ENCODE peak calls at places on chromosome 3, in five cellular contexts. One of them, this sample, is unnamed.

GRCh38 chr3:105758451-105758850 is 110.4 kb downstream of the CBLB start:
- DNase-seq in nephron progenitor cell: no peak
- DNase-seq in sciatic nerve: no peak
- DNase-seq in neuronal stem cell: no peak
- DNase-seq in stimulated activated CD8-positive, alpha-beta memory T cell treated with anti-CD3 and anti-CD28 coated beads, Interleukin-2, amount 100 ng/mL, for 1 hour: no peak
- DNase-seq in this sample: no peak

GRCh38 chr3:99425930-99426329 is 212.5 kb upstream of the COL8A1 start:
- DNase-seq in nephron progenitor cell: no peak
- DNase-seq in sciatic nerve: no peak
- DNase-seq in neuronal stem cell: no peak
- DNase-seq in stimulated activated CD8-positive, alpha-beta memory T cell treated with anti-CD3 and anti-CD28 coated beads, Interleukin-2, amount 100 ng/mL, for 1 hour: no peak
- DNase-seq in this sample: no peak

GRCh38 chr3:138078901-138079344 is 36.5 kb downstream of the DZIP1L start:
- DNase-seq in nephron progenitor cell: no peak
- DNase-seq in sciatic nerve: no peak
- DNase-seq in neuronal stem cell: no peak
- DNase-seq in stimulated activated CD8-positive, alpha-beta memory T cell treated with anti-CD3 and anti-CD28 coated beads, Interleukin-2, amount 100 ng/mL, for 1 hour: no peak
- DNase-seq in this sample: peak; percentile 94

GRCh38 chr3:48236531-48236930 is 4.4 kb upstream of the ZNF589 start:
- DNase-seq in nephron progenitor cell: no peak
- DNase-seq in sciatic nerve: no peak
- DNase-seq in neuronal stem cell: no peak
- DNase-seq in stimulated activated CD8-positive, alpha-beta memory T cell treated with anti-CD3 and anti-CD28 coated beads, Interleukin-2, amount 100 ng/mL, for 1 hour: no peak
- DNase-seq in this sample: no peak

GRCh38 chr3:193836918-193837317 is 243.9 kb downstream of the OPA1 start:
- DNase-seq in nephron progenitor cell: no peak
- DNase-seq in sciatic nerve: no peak
- DNase-seq in neuronal stem cell: no peak
- DNase-seq in stimulated activated CD8-positive, alpha-beta memory T cell treated with anti-CD3 and anti-CD28 coated beads, Interleukin-2, amount 100 ng/mL, for 1 hour: no peak
- DNase-seq in this sample: no peak

GRCh38 chr3:101898752-101899169 is 49.4 kb downstream of the NFKBIZ start:
- DNase-seq in nephron progenitor cell: no peak
- DNase-seq in sciatic nerve: no peak
- DNase-seq in neuronal stem cell: no peak
- DNase-seq in stimulated activated CD8-positive, alpha-beta memory T cell treated with anti-CD3 and anti-CD28 coated beads, Interleukin-2, amount 100 ng/mL, for 1 hour: no peak
- DNase-seq in this sample: no peak

GRCh38 chr3:62601238-62601856 is 228.0 kb upstream of the FEZF2 start:
- DNase-seq in nephron progenitor cell: no peak
- DNase-seq in sciatic nerve: no peak
- DNase-seq in neuronal stem cell: no peak
- DNase-seq in stimulated activated CD8-positive, alpha-beta memory T cell treated with anti-CD3 and anti-CD28 coated beads, Interleukin-2, amount 100 ng/mL, for 1 hour: no peak
- DNase-seq in this sample: no peak

GRCh38 chr3:105553851-105554250 is 187.1 kb downstream of the ALCAM start:
- DNase-seq in nephron progenitor cell: no peak
- DNase-seq in sciatic nerve: no peak
- DNase-seq in neuronal stem cell: no peak
- DNase-seq in stimulated activated CD8-positive, alpha-beta memory T cell treated with anti-CD3 and anti-CD28 coated beads, Interleukin-2, amount 100 ng/mL, for 1 hour: no peak
- DNase-seq in this sample: no peak

GRCh38 chr3:38454179-38454883 is 641 bp downstream of the ACVR2B start:
- DNase-seq in nephron progenitor cell: peak; percentile 60
- DNase-seq in sciatic nerve: no peak
- DNase-seq in neuronal stem cell: peak; percentile 40
- DNase-seq in stimulated activated CD8-positive, alpha-beta memory T cell treated with anti-CD3 and anti-CD28 coated beads, Interleukin-2, amount 100 ng/mL, for 1 hour: no peak
- DNase-seq in this sample: peak; percentile 37

GRCh38 chr3:129984124-129984523 is 9.6 kb downstream of the TRH start:
- DNase-seq in nephron progenitor cell: no peak
- DNase-seq in sciatic nerve: no peak
- DNase-seq in neuronal stem cell: no peak
- DNase-seq in stimulated activated CD8-positive, alpha-beta memory T cell treated with anti-CD3 and anti-CD28 coated beads, Interleukin-2, amount 100 ng/mL, for 1 hour: no peak
- DNase-seq in this sample: peak; percentile 44

GRCh38 chr3:183489455-183490210 is 61.2 kb upstream of the MCF2L2 start:
- DNase-seq in nephron progenitor cell: no peak
- DNase-seq in sciatic nerve: no peak
- DNase-seq in neuronal stem cell: no peak
- DNase-seq in stimulated activated CD8-positive, alpha-beta memory T cell treated with anti-CD3 and anti-CD28 coated beads, Interleukin-2, amount 100 ng/mL, for 1 hour: no peak
- DNase-seq in this sample: no peak

GRCh38 chr3:180679178-180680096 is at the start of gene CCDC39:
- DNase-seq in nephron progenitor cell: peak; percentile 91
- DNase-seq in sciatic nerve: peak; percentile 80
- DNase-seq in neuronal stem cell: peak; percentile 84
- DNase-seq in stimulated activated CD8-positive, alpha-beta memory T cell treated with anti-CD3 and anti-CD28 coated beads, Interleukin-2, amount 100 ng/mL, for 1 hour: peak; percentile 33
- DNase-seq in this sample: peak; percentile 66

GRCh38 chr3:14452676-14453367 is 50.4 kb downstream of the SLC6A6 start:
- DNase-seq in nephron progenitor cell: no peak
- DNase-seq in sciatic nerve: peak; percentile 93
- DNase-seq in neuronal stem cell: no peak
- DNase-seq in stimulated activated CD8-positive, alpha-beta memory T cell treated with anti-CD3 and anti-CD28 coated beads, Interleukin-2, amount 100 ng/mL, for 1 hour: no peak
- DNase-seq in this sample: no peak

GRCh38 chr3:79361748-79362378 is 405.9 kb downstream of the ROBO1 start:
- DNase-seq in nephron progenitor cell: peak; percentile 16
- DNase-seq in sciatic nerve: no peak
- DNase-seq in neuronal stem cell: peak; percentile 21
- DNase-seq in stimulated activated CD8-positive, alpha-beta memory T cell treated with anti-CD3 and anti-CD28 coated beads, Interleukin-2, amount 100 ng/mL, for 1 hour: no peak
- DNase-seq in this sample: peak; percentile 67

GRCh38 chr3:50146316-50146901 is 8.7 kb upstream of the SEMA3F start:
- DNase-seq in nephron progenitor cell: no peak
- DNase-seq in sciatic nerve: no peak
- DNase-seq in neuronal stem cell: no peak
- DNase-seq in stimulated activated CD8-positive, alpha-beta memory T cell treated with anti-CD3 and anti-CD28 coated beads, Interleukin-2, amount 100 ng/mL, for 1 hour: no peak
- DNase-seq in this sample: no peak

GRCh38 chr3:145490088-145491055 is 670.6 kb downstream of the PLOD2 start:
- DNase-seq in nephron progenitor cell: peak; percentile 3
- DNase-seq in sciatic nerve: no peak
- DNase-seq in neuronal stem cell: no peak
- DNase-seq in stimulated activated CD8-positive, alpha-beta memory T cell treated with anti-CD3 and anti-CD28 coated beads, Interleukin-2, amount 100 ng/mL, for 1 hour: no peak
- DNase-seq in this sample: no peak

GRCh38 chr3:140265269-140265668 is 330.3 kb downstream of the CLSTN2 start:
- DNase-seq in nephron progenitor cell: no peak
- DNase-seq in sciatic nerve: no peak
- DNase-seq in neuronal stem cell: no peak
- DNase-seq in stimulated activated CD8-positive, alpha-beta memory T cell treated with anti-CD3 and anti-CD28 coated beads, Interleukin-2, amount 100 ng/mL, for 1 hour: no peak
- DNase-seq in this sample: peak; percentile 30

GRCh38 chr3:195886181-195887141 is 21.9 kb downstream of the TNK2 start:
- DNase-seq in nephron progenitor cell: no peak
- DNase-seq in sciatic nerve: no peak
- DNase-seq in neuronal stem cell: no peak
- DNase-seq in stimulated activated CD8-positive, alpha-beta memory T cell treated with anti-CD3 and anti-CD28 coated beads, Interleukin-2, amount 100 ng/mL, for 1 hour: no peak
- DNase-seq in this sample: peak; percentile 68

GRCh38 chr3:12993623-12994356 is 79.4 kb downstream of the IQSEC1 start:
- DNase-seq in nephron progenitor cell: peak; percentile 67
- DNase-seq in sciatic nerve: no peak
- DNase-seq in neuronal stem cell: no peak
- DNase-seq in stimulated activated CD8-positive, alpha-beta memory T cell treated with anti-CD3 and anti-CD28 coated beads, Interleukin-2, amount 100 ng/mL, for 1 hour: no peak
- DNase-seq in this sample: no peak

GRCh38 chr3:69144631-69145244 is 22.3 kb upstream of the LMOD3 start:
- DNase-seq in nephron progenitor cell: no peak
- DNase-seq in sciatic nerve: no peak
- DNase-seq in neuronal stem cell: peak; percentile 27
- DNase-seq in stimulated activated CD8-positive, alpha-beta memory T cell treated with anti-CD3 and anti-CD28 coated beads, Interleukin-2, amount 100 ng/mL, for 1 hour: no peak
- DNase-seq in this sample: no peak

GRCh38 chr3:52254608-52255007 is 9.0 kb downstream of the PPM1M start:
- DNase-seq in nephron progenitor cell: no peak
- DNase-seq in sciatic nerve: no peak
- DNase-seq in neuronal stem cell: no peak
- DNase-seq in stimulated activated CD8-positive, alpha-beta memory T cell treated with anti-CD3 and anti-CD28 coated beads, Interleukin-2, amount 100 ng/mL, for 1 hour: no peak
- DNase-seq in this sample: no peak

This sample was measured in cardiac muscle cell.